ENCODE peak calls at places on chromosomes 11 and 22, in six cellular contexts. O is colonic mucosa, J is nephron progenitor cell, U is non-pigmented ciliary epithelial cell, X is ovary, R is T-cell. Z is an unnamed sample.

GRCh38 chr11:1463056-1463455 is 23.5 kb downstream of the MOB2 start:
- DNase-seq in O (no peak), J (no peak), U (no peak), X (no peak), R (no peak), Z (no peak)

GRCh38 chr22:17387356-17387755 is 18.1 kb downstream of the CECR2 start:
- DNase-seq in O (no peak), J (no peak), U (no peak), X (no peak), R (no peak), Z (no peak)

GRCh38 chr11:16511109-16511806 is 154.9 kb upstream of the SOX6 start:
- DNase-seq in O (no peak), J (no peak), U (peak; percentile 36), X (no peak), R (no peak), Z (no peak)

GRCh38 chr11:34086554-34087278 is 18.7 kb upstream of the NAT10 start:
- DNase-seq in O (no peak), J (no peak), U (no peak), X (no peak), R (no peak), Z (no peak)

GRCh38 chr11:46917109-46918086 is 952 bp downstream of the LRP4 start:
- DNase-seq in O (peak; percentile 63), J (peak; percentile 10), U (no peak), X (no peak), R (peak; percentile 17), Z (no peak)

GRCh38 chr22:35540600-35541253 is at the start of gene RASD2:
- DNase-seq in O (peak; percentile 25), J (peak; percentile 58), U (no peak), X (peak; percentile 48), R (no peak), Z (peak; percentile 53)

GRCh38 chr11:34570584-34570983 is 50.3 kb upstream of the EHF start:
- DNase-seq in O (no peak), J (no peak), U (no peak), X (no peak), R (no peak), Z (no peak)

GRCh38 chr11:130829801-130830562 is 86.3 kb downstream of the SNX19 start:
- DNase-seq in O (no peak), J (no peak), U (no peak), X (peak; percentile 61), R (no peak), Z (peak; percentile 48)

GRCh38 chr11:72308226-72309073 is 64.5 kb upstream of the PHOX2A start:
- DNase-seq in O (no peak), J (no peak), U (peak; percentile 95), X (no peak), R (no peak), Z (no peak)

GRCh38 chr22:29660021-29660420 is 56.6 kb downstream of the NF2 start:
- DNase-seq in O (no peak), J (no peak), U (no peak), X (no peak), R (no peak), Z (no peak)

GRCh38 chr22:49294656-49295464 is 532.8 kb downstream of the BRD1 start:
- DNase-seq in O (no peak), J (no peak), U (no peak), X (no peak), R (no peak), Z (no peak)

GRCh38 chr11:75275581-75275980 is 35.0 kb downstream of the TPBGL start:
- DNase-seq in O (peak; percentile 50), J (no peak), U (no peak), X (peak; percentile 16), R (peak; percentile 65), Z (peak; percentile 53)

GRCh38 chr11:121909571-121909970 is 206.4 kb downstream of the BLID start:
- DNase-seq in O (no peak), J (no peak), U (no peak), X (no peak), R (no peak), Z (no peak)

GRCh38 chr22:23282516-23282915 is 102.2 kb downstream of the BCR start:
- DNase-seq in O (no peak), J (no peak), U (no peak), X (no peak), R (no peak), Z (no peak)

GRCh38 chr22:40345801-40346177 is 511 bp upstream of the ADSL start:
- DNase-seq in O (peak; percentile 63), J (peak; percentile 46), U (no peak), X (no peak), R (peak; percentile 56), Z (no peak)

GRCh38 chr11:68354181-68354872 is 41.9 kb downstream of the LRP5 start:
- DNase-seq in O (peak; percentile 91), J (no peak), U (peak; percentile 59), X (peak; percentile 78), R (no peak), Z (peak; percentile 90)

GRCh38 chr11:62033191-62034044 is 66.0 kb upstream of the FTH1 start:
- DNase-seq in O (no peak), J (no peak), U (no peak), X (no peak), R (no peak), Z (no peak)

GRCh38 chr11:65291613-65292012 is 23.1 kb upstream of the CDC42EP2 start:
- DNase-seq in O (no peak), J (no peak), U (no peak), X (peak; percentile 47), R (no peak), Z (no peak)

GRCh38 chr11:122418032-122418431 is 237.5 kb upstream of the UBASH3B start:
- DNase-seq in O (no peak), J (no peak), U (no peak), X (no peak), R (no peak), Z (no peak)

GRCh38 chr22:38623357-38623756 is 32.8 kb downstream of the FAM227A start:
- DNase-seq in O (no peak), J (no peak), U (no peak), X (no peak), R (no peak), Z (no peak)

GRCh38 chr11:30758012-30758411 is 171.9 kb upstream of the MPPED2 start:
- DNase-seq in O (no peak), J (no peak), U (no peak), X (no peak), R (no peak), Z (no peak)

GRCh38 chr11:120305286-120305685 is 19.8 kb upstream of the TLCD5 start:
- DNase-seq in O (peak; percentile 77), J (no peak), U (no peak), X (no peak), R (no peak), Z (no peak)